ENCODE peak calls at places on chromosomes 3 and 15, in ten cellular contexts. One of them, this sample, is unnamed.
A peak's percentile ranks its signal among the peaks of the same experiment; 100 is the strongest.

GRCh38 chr3:113844622-113845222 is 6.1 kb downstream of the GRAMD1C start:
- DNase-seq in thyroid gland: no peak
- DNase-seq in stomach: no peak
- DNase-seq in Peyer's patch: no peak
- DNase-seq in body of pancreas: no peak
- DNase-seq in uterus: no peak
- DNase-seq in heart left ventricle: no peak
- DNase-seq in adrenal gland: no peak
- DNase-seq in spleen: no peak
- DNase-seq in NB4: peak; percentile 46
- DNase-seq in this sample: no peak

GRCh38 chr15:80929689-80930088 is 59.9 kb downstream of the MESD start:
- DNase-seq in uterus: no peak
- DNase-seq in spleen: peak; percentile 14
- DNase-seq in Peyer's patch: no peak
- DNase-seq in adrenal gland: no peak
- DNase-seq in NB4: no peak
- DNase-seq in heart left ventricle: no peak
- DNase-seq in thyroid gland: no peak
- DNase-seq in stomach: no peak
- DNase-seq in body of pancreas: no peak
- DNase-seq in this sample: no peak

GRCh38 chr3:129398803-129399144 is 29.7 kb downstream of the EFCAB12 start:
- DNase-seq in stomach: peak; percentile 26
- DNase-seq in body of pancreas: peak; percentile 20
- DNase-seq in heart left ventricle: no peak
- DNase-seq in NB4: peak; percentile 36
- DNase-seq in Peyer's patch: peak; percentile 17
- DNase-seq in spleen: peak; percentile 84
- DNase-seq in adrenal gland: peak; percentile 40
- DNase-seq in thyroid gland: peak; percentile 20
- DNase-seq in uterus: no peak
- DNase-seq in this sample: no peak

GRCh38 chr3:51539291-51539891 is 872 bp downstream of the RAD54L2 start:
- DNase-seq in spleen: peak; percentile 61
- DNase-seq in adrenal gland: peak; percentile 40
- DNase-seq in uterus: no peak
- DNase-seq in heart left ventricle: no peak
- DNase-seq in thyroid gland: peak; percentile 14
- DNase-seq in body of pancreas: peak; percentile 12
- DNase-seq in stomach: no peak
- DNase-seq in Peyer's patch: no peak
- DNase-seq in NB4: peak; percentile 77
- DNase-seq in this sample: peak; percentile 46

GRCh38 chr15:46222861-46223260 is 588.0 kb downstream of the SQOR start:
- DNase-seq in adrenal gland: no peak
- DNase-seq in stomach: no peak
- DNase-seq in heart left ventricle: no peak
- DNase-seq in body of pancreas: no peak
- DNase-seq in NB4: no peak
- DNase-seq in thyroid gland: no peak
- DNase-seq in spleen: no peak
- DNase-seq in Peyer's patch: no peak
- DNase-seq in uterus: no peak
- DNase-seq in this sample: no peak

GRCh38 chr3:195111322-195111710 is 159.6 kb downstream of the XXYLT1 start:
- DNase-seq in uterus: no peak
- DNase-seq in heart left ventricle: no peak
- DNase-seq in NB4: no peak
- DNase-seq in Peyer's patch: no peak
- DNase-seq in spleen: peak; percentile 38
- DNase-seq in adrenal gland: no peak
- DNase-seq in stomach: no peak
- DNase-seq in body of pancreas: no peak
- DNase-seq in thyroid gland: no peak
- DNase-seq in this sample: no peak

GRCh38 chr15:52540374-52541012 is 11.8 kb upstream of the MYO5A start:
- DNase-seq in body of pancreas: no peak
- DNase-seq in NB4: no peak
- DNase-seq in adrenal gland: no peak
- DNase-seq in Peyer's patch: no peak
- DNase-seq in uterus: no peak
- DNase-seq in thyroid gland: peak; percentile 87
- DNase-seq in heart left ventricle: no peak
- DNase-seq in spleen: no peak
- DNase-seq in stomach: no peak
- DNase-seq in this sample: peak; percentile 78

GRCh38 chr3:3923619-3924018 is 124.4 kb downstream of the LRRN1 start:
- DNase-seq in stomach: no peak
- DNase-seq in heart left ventricle: no peak
- DNase-seq in uterus: no peak
- DNase-seq in NB4: no peak
- DNase-seq in adrenal gland: no peak
- DNase-seq in thyroid gland: no peak
- DNase-seq in spleen: no peak
- DNase-seq in Peyer's patch: no peak
- DNase-seq in body of pancreas: no peak
- DNase-seq in this sample: no peak

GRCh38 chr15:68796576-68796975 is 24.1 kb downstream of the ANP32A start:
- DNase-seq in NB4: no peak
- DNase-seq in body of pancreas: no peak
- DNase-seq in thyroid gland: no peak
- DNase-seq in stomach: no peak
- DNase-seq in spleen: no peak
- DNase-seq in adrenal gland: no peak
- DNase-seq in Peyer's patch: no peak
- DNase-seq in uterus: no peak
- DNase-seq in heart left ventricle: no peak
- DNase-seq in this sample: no peak

GRCh38 chr15:68798695-68799094 is 22.0 kb downstream of the ANP32A start:
- DNase-seq in thyroid gland: no peak
- DNase-seq in body of pancreas: no peak
- DNase-seq in NB4: no peak
- DNase-seq in Peyer's patch: no peak
- DNase-seq in stomach: no peak
- DNase-seq in adrenal gland: peak; percentile 51
- DNase-seq in spleen: no peak
- DNase-seq in heart left ventricle: no peak
- DNase-seq in uterus: no peak
- DNase-seq in this sample: no peak

GRCh38 chr15:68797589-68798377 is 22.9 kb downstream of the ANP32A start:
- DNase-seq in Peyer's patch: no peak
- DNase-seq in stomach: no peak
- DNase-seq in spleen: no peak
- DNase-seq in heart left ventricle: no peak
- DNase-seq in thyroid gland: no peak
- DNase-seq in NB4: no peak
- DNase-seq in body of pancreas: no peak
- DNase-seq in adrenal gland: peak; percentile 54
- DNase-seq in uterus: no peak
- DNase-seq in this sample: no peak

GRCh38 chr15:68795298-68795848 is 25.3 kb downstream of the ANP32A start:
- DNase-seq in spleen: peak; percentile 95
- DNase-seq in Peyer's patch: peak; percentile 82
- DNase-seq in thyroid gland: peak; percentile 93
- DNase-seq in body of pancreas: peak; percentile 55
- DNase-seq in NB4: no peak
- DNase-seq in heart left ventricle: peak; percentile 92
- DNase-seq in stomach: peak; percentile 91
- DNase-seq in uterus: peak; percentile 81
- DNase-seq in adrenal gland: peak; percentile 74
- DNase-seq in this sample: peak; percentile 88

GRCh38 chr15:68797157-68797556 is 23.5 kb downstream of the ANP32A start:
- DNase-seq in body of pancreas: no peak
- DNase-seq in spleen: no peak
- DNase-seq in heart left ventricle: no peak
- DNase-seq in stomach: no peak
- DNase-seq in uterus: no peak
- DNase-seq in thyroid gland: no peak
- DNase-seq in adrenal gland: no peak
- DNase-seq in Peyer's patch: no peak
- DNase-seq in NB4: no peak
- DNase-seq in this sample: no peak
- TF ChIP-seq POLR2A in body of pancreas: no peak
- TF ChIP-seq POLR2A in spleen: no peak
- TF ChIP-seq POLR2A in heart left ventricle: no peak
- TF ChIP-seq POLR2A in stomach: no peak
- TF ChIP-seq POLR2A in uterus: no peak
- TF ChIP-seq POLR2A in thyroid gland: no peak
- TF ChIP-seq POLR2A in adrenal gland: no peak
- TF ChIP-seq POLR2A in Peyer's patch: no peak
- TF ChIP-seq POLR2A in NB4: no peak
- TF ChIP-seq POLR2A in this sample: no peak

GRCh38 chr15:32717290-32718081 is at the start of gene GREM1:
- DNase-seq in NB4: no peak
- DNase-seq in uterus: no peak
- DNase-seq in thyroid gland: no peak
- DNase-seq in Peyer's patch: no peak
- DNase-seq in spleen: no peak
- DNase-seq in body of pancreas: no peak
- DNase-seq in stomach: no peak
- DNase-seq in heart left ventricle: no peak
- DNase-seq in adrenal gland: no peak
- DNase-seq in this sample: no peak

GRCh38 chr15:32718082-32718821 is 448 bp downstream of the GREM1 start:
- DNase-seq in thyroid gland: peak; percentile 4
- DNase-seq in Peyer's patch: no peak
- DNase-seq in stomach: no peak
- DNase-seq in adrenal gland: no peak
- DNase-seq in spleen: no peak
- DNase-seq in body of pancreas: no peak
- DNase-seq in heart left ventricle: peak; percentile 55
- DNase-seq in NB4: no peak
- DNase-seq in uterus: no peak
- DNase-seq in this sample: peak; percentile 53

GRCh38 chr15:32716960-32717289 is 879 bp upstream of the GREM1 start:
- DNase-seq in body of pancreas: no peak
- DNase-seq in spleen: no peak
- DNase-seq in Peyer's patch: no peak
- DNase-seq in NB4: no peak
- DNase-seq in thyroid gland: no peak
- DNase-seq in heart left ventricle: no peak
- DNase-seq in adrenal gland: no peak
- DNase-seq in uterus: no peak
- DNase-seq in stomach: no peak
- DNase-seq in this sample: no peak

GRCh38 chr15:32721594-32721993 is 3.8 kb downstream of the GREM1 start:
- DNase-seq in body of pancreas: no peak
- DNase-seq in spleen: no peak
- DNase-seq in Peyer's patch: no peak
- DNase-seq in uterus: no peak
- DNase-seq in heart left ventricle: no peak
- DNase-seq in adrenal gland: no peak
- DNase-seq in thyroid gland: no peak
- DNase-seq in stomach: no peak
- DNase-seq in NB4: no peak
- DNase-seq in this sample: no peak

DNA sequence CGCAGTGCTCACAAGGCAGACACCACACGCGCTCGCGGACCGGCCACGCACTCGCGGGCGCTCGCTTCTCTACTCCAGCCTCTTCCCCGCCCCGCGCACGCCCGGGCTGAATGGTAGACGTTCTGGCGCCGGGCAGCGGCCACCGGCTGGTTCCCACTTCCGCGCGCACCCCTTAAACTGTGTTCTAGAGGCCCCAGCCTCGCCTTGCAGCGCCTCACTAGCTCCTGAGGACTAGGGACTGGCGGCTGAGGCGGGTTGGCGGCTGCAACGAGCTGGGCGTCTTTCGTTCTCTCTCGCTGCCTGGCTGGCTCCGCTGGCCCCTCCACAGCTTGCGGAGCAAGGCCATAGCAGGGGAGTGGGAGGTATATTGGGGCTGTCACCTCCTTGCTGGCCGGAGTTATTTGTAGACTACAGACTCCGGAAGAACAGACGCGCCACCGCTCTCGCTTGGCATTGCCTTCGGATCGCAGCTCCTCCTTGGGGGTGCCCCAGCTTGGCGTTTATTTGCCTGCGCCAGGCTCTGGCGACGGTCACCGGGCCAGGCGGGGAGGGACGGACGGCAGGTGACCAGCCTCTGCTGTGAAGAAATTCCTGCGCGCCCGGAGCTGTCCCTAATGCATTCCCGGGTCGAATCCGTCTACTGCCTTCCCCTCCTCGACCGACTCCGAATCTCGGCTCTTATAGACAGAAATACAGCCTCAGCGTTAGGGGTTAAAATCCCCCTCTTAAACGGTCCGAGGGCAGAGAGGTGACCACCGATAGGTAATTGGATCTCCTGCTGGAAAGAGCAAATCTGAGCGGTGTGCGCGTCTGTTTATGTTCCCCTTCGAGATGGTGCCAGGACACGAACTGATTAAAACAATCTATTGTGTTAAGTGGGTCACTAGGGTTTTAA is 1.3 kb downstream of the GREM1 start:
- DNase-seq in thyroid gland: peak; percentile 32
- DNase-seq in stomach: peak; percentile 43
- DNase-seq in uterus: no peak
- DNase-seq in adrenal gland: no peak
- DNase-seq in spleen: no peak
- DNase-seq in heart left ventricle: peak; percentile 50
- DNase-seq in NB4: no peak
- DNase-seq in Peyer's patch: no peak
- DNase-seq in body of pancreas: peak; percentile 35
- DNase-seq in this sample: peak; percentile 74
- H3K4me3 ChIP-seq in thyroid gland: peak overlapping the region; percentile 33
- H3K4me3 ChIP-seq in stomach: peak overlapping the region; percentile 47
- H3K4me3 ChIP-seq in uterus: peak overlapping the region; percentile 24
- H3K4me3 ChIP-seq in adrenal gland: peak overlapping the region; percentile 41
- H3K4me3 ChIP-seq in spleen: peak overlapping the region; percentile 61
- H3K4me3 ChIP-seq in heart left ventricle: peak overlapping the region; percentile 34
- H3K4me3 ChIP-seq in NB4: no peak overlapping the region
- H3K4me3 ChIP-seq in Peyer's patch: peak overlapping the region; percentile 31
- H3K4me3 ChIP-seq in body of pancreas: peak overlapping the region; percentile 11
- H3K4me3 ChIP-seq in this sample: peak overlapping the region; percentile 39

DNA sequence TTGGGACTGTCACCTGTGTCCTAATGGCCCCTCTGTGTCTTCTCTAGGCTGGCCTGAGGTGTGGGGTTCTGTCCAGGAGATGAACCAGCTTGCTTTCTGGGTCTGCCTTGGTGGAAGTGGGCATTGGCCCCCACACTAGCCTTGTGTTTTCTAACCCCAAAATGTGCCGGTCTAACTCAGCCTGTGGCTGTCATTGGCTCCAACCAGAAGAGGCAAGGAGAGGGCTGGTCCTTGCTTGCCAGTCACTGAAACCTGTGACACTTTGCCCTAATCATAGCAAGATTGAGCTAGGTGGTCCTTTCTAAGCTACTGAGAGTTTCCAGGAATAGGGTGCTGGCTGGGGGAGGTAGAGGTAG is 2.2 kb downstream of the C15orf39 start:
- DNase-seq in heart left ventricle: peak; percentile 42
- DNase-seq in adrenal gland: no peak
- DNase-seq in Peyer's patch: no peak
- DNase-seq in body of pancreas: no peak
- DNase-seq in thyroid gland: no peak
- DNase-seq in uterus: no peak
- DNase-seq in stomach: no peak
- DNase-seq in spleen: no peak
- DNase-seq in NB4: peak; percentile 45
- DNase-seq in this sample: no peak
- TF ChIP-seq POLR2A in heart left ventricle: no peak
- TF ChIP-seq POLR2A in adrenal gland: no peak
- TF ChIP-seq POLR2A in Peyer's patch: no peak
- TF ChIP-seq POLR2A in body of pancreas: no peak
- TF ChIP-seq POLR2A in thyroid gland: no peak
- TF ChIP-seq POLR2A in uterus: no peak
- TF ChIP-seq POLR2A in stomach: no peak
- TF ChIP-seq POLR2A in spleen: no peak
- TF ChIP-seq POLR2A in NB4: no peak
- TF ChIP-seq POLR2A in this sample: no peak

DNA sequence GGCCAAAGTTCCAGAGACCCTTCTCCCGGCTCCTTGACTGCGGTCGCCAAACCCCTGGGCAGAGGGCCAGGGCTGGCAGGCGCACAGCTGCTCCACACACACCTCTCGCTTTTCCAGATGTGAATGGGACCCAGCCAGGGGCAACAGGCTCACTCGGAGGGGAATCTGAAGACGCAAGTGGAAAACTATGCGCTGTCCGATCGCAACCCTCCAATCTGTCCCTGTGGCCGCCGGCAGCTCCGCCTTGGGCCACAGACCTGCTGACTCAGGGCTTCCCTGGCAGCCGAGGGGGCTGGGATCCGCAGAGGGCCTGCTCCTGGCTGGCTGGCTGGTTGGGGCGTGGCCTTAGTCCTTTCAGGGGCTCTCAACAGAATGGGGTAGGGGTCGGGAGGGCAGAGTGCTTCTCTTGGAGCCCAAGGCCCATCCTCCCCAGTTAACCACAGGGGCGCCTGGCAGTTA is 54.0 kb downstream of the IQSEC1 start:
- DNase-seq in uterus: peak; percentile 64
- DNase-seq in heart left ventricle: peak; percentile 85
- DNase-seq in NB4: no peak
- DNase-seq in body of pancreas: no peak
- DNase-seq in spleen: peak; percentile 83
- DNase-seq in thyroid gland: peak; percentile 65
- DNase-seq in adrenal gland: peak; percentile 91
- DNase-seq in Peyer's patch: no peak
- DNase-seq in stomach: no peak
- DNase-seq in this sample: peak; percentile 59
- H3K4me3 ChIP-seq in uterus: no peak overlapping the region
- H3K4me3 ChIP-seq in heart left ventricle: peak overlapping the region; percentile 31
- H3K4me3 ChIP-seq in NB4: no peak overlapping the region
- H3K4me3 ChIP-seq in body of pancreas: no peak overlapping the region
- H3K4me3 ChIP-seq in spleen: peak overlapping the region; percentile 69
- H3K4me3 ChIP-seq in thyroid gland: no peak overlapping the region
- H3K4me3 ChIP-seq in adrenal gland: peak overlapping the region; percentile 57
- H3K4me3 ChIP-seq in Peyer's patch: peak overlapping the region; percentile 13
- H3K4me3 ChIP-seq in stomach: peak overlapping the region; percentile 12
- H3K4me3 ChIP-seq in this sample: no peak overlapping the region

This sample was measured in right lobe of liver.